ENCODE peak calls at places on chromosome 12, in five cellular contexts. One of them, this sample, is unnamed. For H3K9me3 and H3K4me1, the result is how much of the 10 kb centered on the place peaks cover.

GRCh38 chr12:12267801-12268200 is 957 bp upstream of the LRP6 start:
- DNase-seq in aorta: no peak
- DNase-seq in uterus: no peak
- DNase-seq in CD8-positive, alpha-beta T cell: no peak
- DNase-seq in lung: no peak
- DNase-seq in this sample: no peak

GRCh38 chr12:20040844-20041243 is 327.5 kb upstream of the PDE3A start:
- DNase-seq in aorta: no peak
- DNase-seq in uterus: no peak
- DNase-seq in CD8-positive, alpha-beta T cell: no peak
- DNase-seq in lung: no peak
- DNase-seq in this sample: no peak

GRCh38 chr12:12281134-12281533 is 14.3 kb upstream of the LRP6 start:
- DNase-seq in aorta: no peak
- DNase-seq in uterus: no peak
- DNase-seq in CD8-positive, alpha-beta T cell: no peak
- DNase-seq in lung: no peak
- DNase-seq in this sample: no peak

GRCh38 chr12:109864916-109865315 is 15.4 kb downstream of the GLTP start:
- DNase-seq in aorta: no peak
- DNase-seq in uterus: no peak
- DNase-seq in CD8-positive, alpha-beta T cell: no peak
- DNase-seq in lung: no peak
- DNase-seq in this sample: no peak

GRCh38 chr12:47813491-47814196 is 6.1 kb downstream of the HDAC7 start:
- DNase-seq in aorta: no peak
- DNase-seq in uterus: no peak
- DNase-seq in CD8-positive, alpha-beta T cell: no peak
- DNase-seq in lung: no peak
- DNase-seq in this sample: peak

GRCh38 chr12:71503579-71504470 is 64.2 kb downstream of the LGR5 start:
- DNase-seq in aorta: no peak
- DNase-seq in uterus: no peak
- DNase-seq in CD8-positive, alpha-beta T cell: no peak
- DNase-seq in lung: no peak
- DNase-seq in this sample: no peak

GRCh38 chr12:121709478-121709890 is 3.1 kb upstream of the TMEM120B start:
- DNase-seq in aorta: no peak
- DNase-seq in uterus: no peak
- DNase-seq in CD8-positive, alpha-beta T cell: no peak
- DNase-seq in lung: peak
- DNase-seq in this sample: peak

GRCh38 chr12:26124491-26125450 is at the start of gene BHLHE41:
- DNase-seq in aorta: peak
- DNase-seq in uterus: peak
- DNase-seq in CD8-positive, alpha-beta T cell: no peak
- DNase-seq in lung: peak
- DNase-seq in this sample: peak

GRCh38 chr12:118136559-118137003 is 657 bp downstream of the PEBP1 start:
- DNase-seq in aorta: peak
- DNase-seq in uterus: peak
- DNase-seq in CD8-positive, alpha-beta T cell: peak
- DNase-seq in lung: peak
- DNase-seq in this sample: no peak

GRCh38 chr12:100476013-100476751 is 2.5 kb downstream of the NR1H4 start:
- DNase-seq in aorta: no peak
- DNase-seq in uterus: no peak
- DNase-seq in CD8-positive, alpha-beta T cell: no peak
- DNase-seq in lung: no peak
- DNase-seq in this sample: no peak

GRCh38 chr12:89962648-89963047 is 254.0 kb upstream of the ATP2B1 start:
- DNase-seq in aorta: no peak
- DNase-seq in uterus: no peak
- DNase-seq in CD8-positive, alpha-beta T cell: no peak
- DNase-seq in lung: no peak
- DNase-seq in this sample: no peak

GRCh38 chr12:64877363-64878004 is 53.0 kb downstream of the TBC1D30 start:
- DNase-seq in aorta: no peak
- DNase-seq in uterus: no peak
- DNase-seq in CD8-positive, alpha-beta T cell: no peak
- DNase-seq in lung: no peak
- DNase-seq in this sample: no peak

GRCh38 chr12:123109319-123109772 is 41.5 kb downstream of the PITPNM2 start:
- DNase-seq in aorta: no peak
- DNase-seq in uterus: no peak
- DNase-seq in CD8-positive, alpha-beta T cell: no peak
- DNase-seq in lung: no peak
- DNase-seq in this sample: no peak

GRCh38 chr12:94100254-94100653 is 48.1 kb upstream of the PLXNC1 start:
- DNase-seq in aorta: no peak
- DNase-seq in uterus: peak
- DNase-seq in CD8-positive, alpha-beta T cell: no peak
- DNase-seq in lung: no peak
- DNase-seq in this sample: no peak

GRCh38 chr12:132940071-132940719 is 15.9 kb downstream of the ZNF605 start:
- DNase-seq in aorta: no peak
- DNase-seq in uterus: no peak
- DNase-seq in CD8-positive, alpha-beta T cell: no peak
- DNase-seq in lung: no peak
- DNase-seq in this sample: peak

GRCh38 chr12:132937476-132937875 is 18.6 kb downstream of the ZNF605 start:
- DNase-seq in aorta: no peak
- DNase-seq in uterus: no peak
- DNase-seq in CD8-positive, alpha-beta T cell: no peak
- DNase-seq in lung: no peak
- DNase-seq in this sample: no peak

GRCh38 chr12:132941336-132941954 is 14.7 kb downstream of the ZNF605 start:
- DNase-seq in aorta: no peak
- DNase-seq in uterus: no peak
- DNase-seq in CD8-positive, alpha-beta T cell: no peak
- DNase-seq in lung: no peak
- DNase-seq in this sample: peak

DNA sequence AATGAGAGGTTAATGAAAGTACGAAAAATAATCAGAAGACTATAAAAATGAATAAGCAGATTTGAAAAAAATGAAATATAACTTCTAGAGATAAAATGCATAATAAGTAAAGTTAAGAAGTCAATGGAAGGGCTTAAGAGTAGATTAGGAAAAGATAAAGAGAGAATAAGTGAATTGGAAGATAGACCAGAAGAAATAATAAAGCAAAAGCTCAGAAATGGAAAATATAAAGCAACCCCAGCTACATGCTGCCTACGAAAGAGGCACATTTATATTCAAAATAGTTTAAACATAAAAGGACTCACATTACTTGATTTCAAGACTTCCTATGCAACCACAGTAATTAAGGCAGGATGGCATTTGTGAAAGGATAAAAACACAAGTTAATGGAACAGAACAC is 19.9 kb downstream of the ZNF605 start:
- DNase-seq in aorta: no peak
- DNase-seq in uterus: no peak
- DNase-seq in CD8-positive, alpha-beta T cell: no peak
- DNase-seq in lung: no peak
- DNase-seq in this sample: no peak
- H3K27ac ChIP-seq in aorta: no peak
- H3K27ac ChIP-seq in uterus: no peak
- H3K27ac ChIP-seq in CD8-positive, alpha-beta T cell: no peak
- H3K27ac ChIP-seq in lung: no peak
- H3K27ac ChIP-seq in this sample: no peak

GRCh38 chr12:38155526-38156496 is 160.8 kb upstream of the ALG10B start:
- DNase-seq in aorta: no peak
- DNase-seq in uterus: no peak
- DNase-seq in CD8-positive, alpha-beta T cell: no peak
- DNase-seq in lung: no peak
- DNase-seq in this sample: no peak

GRCh38 chr12:38157274-38157932 is 159.2 kb upstream of the ALG10B start:
- DNase-seq in aorta: no peak
- DNase-seq in uterus: no peak
- DNase-seq in CD8-positive, alpha-beta T cell: no peak
- DNase-seq in lung: no peak
- DNase-seq in this sample: no peak

GRCh38 chr12:38157933-38158401 is 158.6 kb upstream of the ALG10B start:
- DNase-seq in aorta: peak
- DNase-seq in uterus: no peak
- DNase-seq in CD8-positive, alpha-beta T cell: no peak
- DNase-seq in lung: no peak
- DNase-seq in this sample: no peak

GRCh38 chr12:38155020-38155395 is 161.6 kb upstream of the ALG10B start:
- DNase-seq in aorta: no peak
- DNase-seq in uterus: no peak
- DNase-seq in CD8-positive, alpha-beta T cell: no peak
- DNase-seq in lung: no peak
- DNase-seq in this sample: no peak

GRCh38 chr12:38156497-38157245 is 159.9 kb upstream of the ALG10B start:
- DNase-seq in aorta: peak
- DNase-seq in uterus: no peak
- DNase-seq in CD8-positive, alpha-beta T cell: no peak
- DNase-seq in lung: no peak
- DNase-seq in this sample: no peak
- H3K9me3 ChIP-seq in aorta: under half
- H3K9me3 ChIP-seq in uterus: under half
- H3K9me3 ChIP-seq in CD8-positive, alpha-beta T cell: under half
- H3K9me3 ChIP-seq in lung: under half
- H3K9me3 ChIP-seq in this sample: under half

GRCh38 chr12:75656210-75656609 is 144.8 kb upstream of the KRR1 start:
- DNase-seq in aorta: no peak
- DNase-seq in uterus: no peak
- DNase-seq in CD8-positive, alpha-beta T cell: no peak
- DNase-seq in lung: no peak
- DNase-seq in this sample: no peak
- H3K4me1 ChIP-seq in aorta: under half
- H3K4me1 ChIP-seq in uterus: under half
- H3K4me1 ChIP-seq in CD8-positive, alpha-beta T cell: under half
- H3K4me1 ChIP-seq in lung: under half
- H3K4me1 ChIP-seq in this sample: under half

GRCh38 chr12:127487031-127487430 is 779.9 kb upstream of the TMEM132C start:
- DNase-seq in aorta: no peak
- DNase-seq in uterus: no peak
- DNase-seq in CD8-positive, alpha-beta T cell: no peak
- DNase-seq in lung: no peak
- DNase-seq in this sample: no peak

GRCh38 chr12:127485528-127485927 is 781.4 kb upstream of the TMEM132C start:
- DNase-seq in aorta: no peak
- DNase-seq in uterus: no peak
- DNase-seq in CD8-positive, alpha-beta T cell: no peak
- DNase-seq in lung: no peak
- DNase-seq in this sample: peak

GRCh38 chr12:127489055-127489454 is 777.9 kb upstream of the TMEM132C start:
- DNase-seq in aorta: no peak
- DNase-seq in uterus: no peak
- DNase-seq in CD8-positive, alpha-beta T cell: no peak
- DNase-seq in lung: no peak
- DNase-seq in this sample: no peak
- H3K27ac ChIP-seq in aorta: no peak
- H3K27ac ChIP-seq in uterus: no peak
- H3K27ac ChIP-seq in CD8-positive, alpha-beta T cell: no peak
- H3K27ac ChIP-seq in lung: no peak
- H3K27ac ChIP-seq in this sample: no peak

DNA sequence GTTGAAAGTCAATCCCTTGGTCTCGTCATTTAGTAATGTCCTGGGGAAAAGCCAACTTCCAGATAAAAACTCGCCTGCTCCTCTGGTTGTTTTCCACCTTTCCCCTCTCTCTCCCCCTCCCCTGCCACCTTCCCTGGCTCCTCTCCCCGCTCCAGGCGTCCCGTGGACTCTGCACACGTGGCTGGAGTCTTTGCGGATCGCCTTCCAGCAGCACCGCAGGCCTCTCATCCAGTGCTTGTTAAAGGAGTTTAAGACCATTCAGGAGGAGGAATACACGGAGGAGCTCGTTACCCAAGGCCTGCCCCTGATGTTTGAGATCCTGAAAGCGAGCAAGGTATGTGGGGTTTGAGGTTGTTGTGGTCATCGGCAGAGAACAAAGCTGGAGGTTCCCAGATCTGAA is 65.8 kb upstream of the PWP1 start:
- DNase-seq in aorta: no peak
- DNase-seq in uterus: no peak
- DNase-seq in CD8-positive, alpha-beta T cell: no peak
- DNase-seq in lung: no peak
- DNase-seq in this sample: no peak
- H3K9me3 ChIP-seq in aorta: under half
- H3K9me3 ChIP-seq in uterus: under half
- H3K9me3 ChIP-seq in CD8-positive, alpha-beta T cell: under half
- H3K9me3 ChIP-seq in lung: under half
- H3K9me3 ChIP-seq in this sample: under half

GRCh38 chr12:57474430-57474829 is 5.2 kb downstream of the ARHGAP9 start:
- DNase-seq in aorta: no peak
- DNase-seq in uterus: no peak
- DNase-seq in CD8-positive, alpha-beta T cell: no peak
- DNase-seq in lung: no peak
- DNase-seq in this sample: peak
- H3K4me1 ChIP-seq in aorta: under half
- H3K4me1 ChIP-seq in uterus: under half
- H3K4me1 ChIP-seq in CD8-positive, alpha-beta T cell: half or more
- H3K4me1 ChIP-seq in lung: under half
- H3K4me1 ChIP-seq in this sample: under half

DNA sequence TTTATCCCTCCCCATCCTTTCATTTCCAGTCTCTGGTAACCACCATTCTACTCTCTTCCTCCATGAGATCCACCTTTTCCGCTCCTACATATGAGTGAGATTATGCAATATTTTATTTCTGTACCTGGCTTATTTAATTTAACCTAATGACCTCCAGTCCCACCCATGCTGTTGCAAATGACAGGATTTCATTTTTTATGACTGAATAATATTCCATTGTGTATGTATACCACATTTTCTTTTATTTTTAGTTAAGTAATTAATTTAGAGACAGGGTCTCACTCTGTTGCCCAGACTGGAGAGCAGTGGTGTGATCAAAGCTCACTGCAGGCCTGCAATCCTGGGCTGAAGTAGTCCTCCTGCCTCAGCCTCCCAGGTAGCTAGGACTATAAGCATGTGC is 2.6 kb downstream of the LRRK2 start:
- DNase-seq in aorta: no peak
- DNase-seq in uterus: no peak
- DNase-seq in CD8-positive, alpha-beta T cell: no peak
- DNase-seq in lung: no peak
- DNase-seq in this sample: no peak
- H3K27ac ChIP-seq in aorta: no peak
- H3K27ac ChIP-seq in uterus: no peak
- H3K27ac ChIP-seq in CD8-positive, alpha-beta T cell: no peak
- H3K27ac ChIP-seq in lung: peak
- H3K27ac ChIP-seq in this sample: no peak

GRCh38 chr12:34406228-34406995 is 384.1 kb downstream of the ALG10 start:
- DNase-seq in aorta: peak
- DNase-seq in uterus: peak
- DNase-seq in CD8-positive, alpha-beta T cell: no peak
- DNase-seq in lung: no peak
- DNase-seq in this sample: peak
- H3K9me3 ChIP-seq in aorta: under half
- H3K9me3 ChIP-seq in uterus: under half
- H3K9me3 ChIP-seq in CD8-positive, alpha-beta T cell: under half
- H3K9me3 ChIP-seq in lung: half or more
- H3K9me3 ChIP-seq in this sample: under half